ENCODE peak calls at places on chromosomes 7 and 10, in ten cellular contexts. U is HEK293T; V is GM19239; N is uterus; Y is neuronal stem cell; Z is psoas muscle; K is SHP77; R is LoVo; C is stimulated activated CD8-positive, alpha-beta memory T cell treated with anti-CD3 and anti-CD28 coated beads, Interleukin-4, amount 100 ng/mL, for 24 hours; J is HFF-Myc. G is an unnamed sample.

GRCh38 chr10:11045487-11045886 is 27.8 kb downstream of the CELF2 start:
- DNase-seq in U (no peak), V (no peak), N (no peak), Y (no peak), Z (no peak), K (no peak), R (no peak), C (no peak), J (no peak), G (no peak)

GRCh38 chr10:112967200-112967599 is 17.2 kb downstream of the TCF7L2 start:
- DNase-seq in U (no peak), V (no peak), N (no peak), Y (no peak), Z (no peak), K (no peak), R (no peak), C (no peak), J (no peak), G (no peak)

GRCh38 chr7:152467225-152467624 is 31.4 kb upstream of the KMT2C start:
- DNase-seq in U (no peak), V (no peak), N (no peak), Y (no peak), Z (no peak), K (no peak), R (no peak), C (no peak), J (no peak), G (no peak)

GRCh38 chr10:33402748-33403147 is 68.3 kb upstream of the NRP1 start:
- DNase-seq in U (no peak), V (no peak), N (no peak), Y (no peak), Z (no peak), K (peak), R (no peak), C (no peak), J (no peak), G (no peak)

GRCh38 chr10:71077796-71078453 is 134.4 kb upstream of the UNC5B start:
- DNase-seq in U (no peak), V (no peak), N (no peak), Y (no peak), Z (no peak), K (no peak), R (no peak), C (no peak), J (no peak), G (no peak)

GRCh38 chr10:10432306-10433035 is 585.2 kb upstream of the CELF2 start:
- DNase-seq in U (no peak), V (no peak), N (no peak), Y (no peak), Z (no peak), K (no peak), R (no peak), C (no peak), J (no peak), G (no peak)

GRCh38 chr10:50385610-50386009 is 134.3 kb upstream of the ASAH2 start:
- DNase-seq in U (no peak), V (no peak), N (peak), Y (no peak), Z (peak), K (no peak), R (no peak), C (no peak), J (no peak), G (no peak)

GRCh38 chr10:116826803-116827202 is 22.5 kb upstream of the ENO4 start:
- DNase-seq in U (no peak), V (no peak), N (no peak), Y (no peak), Z (no peak), K (no peak), R (no peak), C (no peak), J (peak), G (no peak)

GRCh38 chr10:24223953-24224352 is 15.0 kb downstream of the KIAA1217 start:
- DNase-seq in U (no peak), V (no peak), N (peak), Y (no peak), Z (no peak), K (no peak), R (no peak), C (no peak), J (no peak), G (no peak)

GRCh38 chr10:99431190-99431549 is 746 bp upstream of the GOT1 start:
- DNase-seq in U (no peak), V (no peak), N (peak), Y (no peak), Z (peak), K (no peak), R (peak), C (no peak), J (no peak), G (peak)

GRCh38 chr10:124174673-124175645 is 81.6 kb upstream of the CHST15 start:
- DNase-seq in U (no peak), V (no peak), N (no peak), Y (no peak), Z (no peak), K (no peak), R (no peak), C (no peak), J (no peak), G (no peak)

GRCh38 chr7:68691261-68692216 is 906.7 kb upstream of the AUTS2 start:
- DNase-seq in U (no peak), V (no peak), N (peak), Y (no peak), Z (peak), K (no peak), R (no peak), C (no peak), J (no peak), G (no peak)

GRCh38 chr10:125038637-125039036 is 96.7 kb downstream of the ZRANB1 start:
- DNase-seq in U (no peak), V (no peak), N (no peak), Y (no peak), Z (peak), K (no peak), R (peak), C (no peak), J (no peak), G (no peak)

GRCh38 chr7:135774284-135774683 is 25.7 kb upstream of the FAM180A start:
- DNase-seq in U (no peak), V (no peak), N (no peak), Y (no peak), Z (no peak), K (no peak), R (peak), C (no peak), J (peak), G (no peak)

GRCh38 chr10:114970515-114970914 is 32.5 kb downstream of the TRUB1 start:
- DNase-seq in U (no peak), V (no peak), N (no peak), Y (peak), Z (no peak), K (no peak), R (no peak), C (no peak), J (no peak), G (no peak)

GRCh38 chr7:100682228-100682741 is 8.7 kb downstream of the GNB2 start:
- DNase-seq in U (no peak), V (no peak), N (peak), Y (no peak), Z (no peak), K (no peak), R (no peak), C (no peak), J (no peak), G (no peak)

GRCh38 chr7:29095666-29096560 is 50.4 kb downstream of the CPVL start:
- DNase-seq in U (no peak), V (no peak), N (no peak), Y (no peak), Z (no peak), K (no peak), R (no peak), C (no peak), J (no peak), G (no peak)

GRCh38 chr10:119281581-119282071 is 74.3 kb downstream of the GRK5 start:
- DNase-seq in U (no peak), V (no peak), N (peak), Y (no peak), Z (peak), K (peak), R (peak), C (no peak), J (no peak), G (no peak)

GRCh38 chr7:2445898-2446555 is 30.2 kb downstream of the GRIFIN start:
- DNase-seq in U (no peak), V (no peak), N (no peak), Y (no peak), Z (no peak), K (no peak), R (no peak), C (no peak), J (no peak), G (no peak)